ENCODE peak calls at places on chromosomes 2 and 18, in seven cellular contexts. E is pons, S is cardiac septum, R is fibroblast of the aortic adventitia, Z is NCI-H1417, Q is HCEC 1CT, J is activated T-cell treated with anti-CD3 and anti-CD28 coated beads for 1 hour. N is an unnamed sample.

GRCh38 chr2:107305966-107306365 is 420.0 kb upstream of the ST6GAL2 start:
- DNase-seq in Q (no peak), R (no peak), Z (no peak), S (no peak), E (no peak), J (no peak), N (no peak)

GRCh38 chr2:228556707-228557106 is 375.2 kb upstream of the SPHKAP start:
- DNase-seq in R (peak), Z (no peak), E (no peak), J (no peak), Q (peak), S (no peak), N (no peak)

GRCh38 chr2:63553049-63553448 is 35.2 kb downstream of the WDPCP start:
- DNase-seq in S (no peak), E (no peak), Q (peak), J (no peak), Z (no peak), R (peak), N (peak)

GRCh38 chr2:102063948-102064678 is 72.4 kb downstream of the IL1R2 start:
- DNase-seq in Q (peak), Z (no peak), E (peak), R (peak), S (peak), J (no peak), N (peak)

GRCh38 chr2:111944536-111945210 is 46.3 kb downstream of the MERTK start:
- DNase-seq in R (no peak), E (no peak), Q (no peak), J (no peak), S (no peak), Z (no peak), N (no peak)

GRCh38 chr18:5057348-5058012 is 139.6 kb downstream of the AKAIN1 start:
- DNase-seq in S (no peak), Q (peak), E (peak), Z (peak), R (peak), J (peak), N (peak)

GRCh38 chr2:160372585-160372984 is 121.0 kb downstream of the RBMS1 start:
- DNase-seq in Z (no peak), E (no peak), R (peak), J (no peak), Q (peak), S (no peak), N (peak)

GRCh38 chr2:46352621-46353020 is 55.4 kb downstream of the EPAS1 start:
- DNase-seq in E (no peak), R (no peak), J (no peak), S (no peak), Q (no peak), Z (no peak), N (peak)

GRCh38 chr2:16774091-16774490 is 108.5 kb upstream of the CYRIA start:
- DNase-seq in E (no peak), R (peak), J (no peak), Q (peak), Z (no peak), S (no peak), N (no peak)

GRCh38 chr2:119491776-119492525 is 32.3 kb downstream of the SCTR start:
- DNase-seq in E (no peak), Q (peak), Z (no peak), J (no peak), S (no peak), R (peak), N (peak)

GRCh38 chr2:223979730-223980396 is 22.6 kb downstream of the MRPL44 start:
- DNase-seq in S (no peak), Z (no peak), Q (no peak), J (no peak), R (no peak), E (no peak), N (no peak)

GRCh38 chr2:233350708-233351107 is 3.6 kb upstream of the DGKD start:
- DNase-seq in R (peak), S (peak), E (no peak), Z (peak), J (no peak), Q (peak), N (peak)

GRCh38 chr2:892401-892800 is 58.2 kb upstream of the SNTG2 start:
- DNase-seq in Q (no peak), S (no peak), E (no peak), Z (no peak), J (no peak), R (no peak), N (no peak)

GRCh38 chr2:86046985-86047384 is 58.7 kb downstream of the POLR1A start:
- DNase-seq in J (no peak), Q (no peak), E (no peak), R (no peak), S (peak), Z (no peak), N (no peak)

GRCh38 chr2:241569831-241570281 is 11.3 kb downstream of the BOK start:
- DNase-seq in Z (no peak), J (no peak), R (no peak), S (no peak), Q (no peak), E (no peak), N (no peak)

GRCh38 chr18:49008716-49009115 is 58.0 kb upstream of the SMAD7 start:
- DNase-seq in R (no peak), J (no peak), Z (no peak), S (no peak), E (no peak), Q (no peak), N (no peak)

GRCh38 chr2:183032200-183032794 is 6.0 kb downstream of the NCKAP1 start:
- DNase-seq in R (peak), J (no peak), S (no peak), E (no peak), Z (no peak), Q (peak), N (no peak)

GRCh38 chr2:197240713-197241050 is 69.9 kb downstream of the ANKRD44 start:
- DNase-seq in E (no peak), R (no peak), Z (no peak), S (no peak), Q (no peak), J (no peak), N (no peak)

GRCh38 chr18:39318008-39318407 is 1752.4 kb upstream of the CELF4 start:
- DNase-seq in Q (no peak), Z (no peak), E (peak), S (no peak), J (no peak), R (no peak), N (no peak)

GRCh38 chr2:162025121-162025911 is 48.7 kb downstream of the DPP4 start:
- DNase-seq in E (no peak), Z (no peak), J (no peak), S (no peak), Q (peak), R (peak), N (no peak)

N was measured in endothelial cell of umbilical vein.